ENCODE peak calls at places on chromosomes 6 and 20, in ten cellular contexts. Z is GM10248; L is stimulated activated CD8-positive, alpha-beta memory T cell treated with anti-CD3 and anti-CD28 coated beads, Interleukin-15, amount 100 ng/mL, for 24 hours; D is activated naive CD4-positive, alpha-beta T cell treated with anti-CD3 and anti-CD28 coated beads, Interleukin-2, amount 50 U/mL, for 72 hours; N is neural progenitor cell; J is activated T-helper 1 cell treated with anti-CD3 and anti-CD28 coated beads, Interleukin-12 subunit alpha, Interleukin-12 subunit beta, Interleukin-2, Interleukin-4 antibody, amounts not matched to agents 30 ng/mL and 10 ng/mL and 1 ng/mL, durations not matched to agents 14 hours and 24 hours and 36 hours; H is NCI-H446; W is IMR-90; G is BJ; K is foreskin fibroblast. V is an unnamed sample.

GRCh38 chr6:33317668-33318425 is at the start of gene ZBTB22:
- DNase-seq in Z (peak), L (peak), D (peak), N (peak), J (peak), H (peak), W (peak), G (peak), K (peak), V (peak)

GRCh38 chr20:24686156-24686555 is 216.7 kb downstream of the SYNDIG1 start:
- DNase-seq in Z (no peak), L (no peak), D (peak), N (no peak), J (no peak), H (no peak), W (no peak), G (no peak), K (no peak), V (no peak)

GRCh38 chr6:17394192-17394611 is 807 bp downstream of the CAP2 start:
- DNase-seq in Z (no peak), L (no peak), D (no peak), N (peak), J (no peak), H (peak), W (peak), G (peak), K (peak), V (no peak)

GRCh38 chr20:37903317-37904007 is 535 bp downstream of the VSTM2L start:
- DNase-seq in Z (peak), L (no peak), D (no peak), N (no peak), J (no peak), H (no peak), W (no peak), G (no peak), K (no peak), V (no peak)

GRCh38 chr6:73724389-73724788 is 28.4 kb downstream of the CD109 start:
- DNase-seq in Z (no peak), L (no peak), D (no peak), N (no peak), J (no peak), H (no peak), W (no peak), G (no peak), K (no peak), V (no peak)

GRCh38 chr6:169252805-169253189 is 849 bp downstream of the THBS2 start:
- DNase-seq in Z (no peak), L (no peak), D (no peak), N (peak), J (no peak), H (no peak), W (no peak), G (no peak), K (peak), V (peak)

GRCh38 chr6:134539865-134540323 is 222.0 kb upstream of the SGK1 start:
- DNase-seq in Z (no peak), L (no peak), D (no peak), N (no peak), J (no peak), H (no peak), W (no peak), G (no peak), K (no peak), V (no peak)

GRCh38 chr6:123636771-123637170 is at the start of gene TRDN:
- DNase-seq in Z (no peak), L (no peak), D (no peak), N (peak), J (no peak), H (no peak), W (no peak), G (no peak), K (no peak), V (no peak)

GRCh38 chr6:92559611-92560010 is 859.7 kb downstream of the EPHA7 start:
- DNase-seq in Z (no peak), L (no peak), D (no peak), N (no peak), J (no peak), H (no peak), W (no peak), G (no peak), K (no peak), V (no peak)

GRCh38 chr6:75282706-75283105 is 1.9 kb downstream of the TMEM30A start:
- DNase-seq in Z (no peak), L (no peak), D (no peak), N (no peak), J (no peak), H (no peak), W (no peak), G (no peak), K (no peak), V (no peak)

GRCh38 chr6:1244278-1244677 is 67.6 kb upstream of the FOXQ1 start:
- DNase-seq in Z (no peak), L (no peak), D (no peak), N (no peak), J (no peak), H (no peak), W (no peak), G (no peak), K (no peak), V (no peak)

GRCh38 chr6:14838041-14838596 is 407.8 kb upstream of the JARID2 start:
- DNase-seq in Z (no peak), L (no peak), D (no peak), N (peak), J (no peak), H (no peak), W (no peak), G (no peak), K (peak), V (no peak)

GRCh38 chr6:73418081-73418741 is 23.6 kb downstream of the DDX43 start:
- DNase-seq in Z (no peak), L (no peak), D (no peak), N (no peak), J (no peak), H (no peak), W (peak), G (no peak), K (no peak), V (no peak)

GRCh38 chr6:52517502-52518278 is 59.2 kb downstream of the TRAM2 start:
- DNase-seq in Z (peak), L (no peak), D (no peak), N (peak), J (peak), H (peak), W (peak), G (peak), K (peak), V (peak)

GRCh38 chr6:113120577-113121285 is 736.4 kb upstream of the MARCKS start:
- DNase-seq in Z (no peak), L (no peak), D (no peak), N (peak), J (no peak), H (peak), W (peak), G (peak), K (peak), V (peak)

GRCh38 chr20:10848810-10849370 is 175.1 kb upstream of the JAG1 start:
- DNase-seq in Z (no peak), L (no peak), D (no peak), N (no peak), J (no peak), H (peak), W (peak), G (peak), K (peak), V (peak)